ENCODE peak calls at places on chromosomes 3 and 15, in four cellular contexts. O is K562, D is HepG2, K is GM12878. I is an unnamed sample.

GRCh38 chr3:133152056-133152455 is 113.9 kb downstream of the TMEM108 start:
- DNase-seq in O (no peak), K (no peak), D (no peak), I (no peak)

GRCh38 chr3:185253645-185254410 is at the start of gene EHHADH:
- DNase-seq in O (peak), K (no peak), D (peak), I (peak)

GRCh38 chr15:89099968-89100367 is 11.7 kb downstream of the ABHD2 start:
- DNase-seq in D (no peak), K (no peak), O (no peak), I (no peak)

GRCh38 chr3:13301295-13301987 is 118.7 kb downstream of the NUP210 start:
- DNase-seq in K (peak), O (peak), D (peak), I (peak)

GRCh38 chr15:81012588-81012987 is 11.9 kb downstream of the TLNRD1 start:
- DNase-seq in D (no peak), K (no peak), O (no peak), I (no peak)

GRCh38 chr15:78620021-78620838 is 566 bp downstream of the CHRNA3 start:
- DNase-seq in O (no peak), K (no peak), D (no peak), I (peak)

GRCh38 chr3:126295407-126295939 is 61.7 kb downstream of the KLF15 start:
- DNase-seq in D (no peak), K (no peak), O (no peak), I (no peak)

GRCh38 chr15:42131826-42132806 is 24.3 kb downstream of the PLA2G4F start:
- DNase-seq in K (no peak), D (no peak), O (peak), I (no peak)

GRCh38 chr3:53079791-53080555 is 34.1 kb upstream of the SFMBT1 start:
- DNase-seq in K (no peak), D (no peak), O (no peak), I (no peak)

GRCh38 chr3:123027292-123028232 is at the start of gene SEMA5B:
- DNase-seq in K (no peak), O (peak), D (no peak), I (no peak)

GRCh38 chr3:14525685-14526631 is 14.2 kb downstream of the GRIP2 start:
- DNase-seq in O (no peak), K (no peak), D (no peak), I (no peak)

GRCh38 chr3:127547761-127548605 is 42.5 kb downstream of the TPRA1 start:
- DNase-seq in K (no peak), D (peak), O (peak), I (peak)

GRCh38 chr3:32457971-32458471 is 44.6 kb downstream of the CMTM6 start:
- DNase-seq in O (no peak), K (no peak), D (no peak), I (no peak)

GRCh38 chr15:29972051-29972450 is 110.7 kb upstream of the GOLGA8J start:
- DNase-seq in K (no peak), O (no peak), D (no peak), I (no peak)

GRCh38 chr3:100401674-100402036 is 316 bp downstream of the LNP1 start:
- DNase-seq in O (peak), K (no peak), D (no peak), I (no peak)

GRCh38 chr15:58474741-58475323 is 43.0 kb downstream of the LIPC start:
- DNase-seq in D (no peak), K (no peak), O (no peak), I (no peak)

GRCh38 chr15:58476525-58477162 is 44.9 kb downstream of the LIPC start:
- DNase-seq in O (no peak), D (peak), K (no peak), I (no peak)

GRCh38 chr15:58477228-58477627 is 45.4 kb downstream of the LIPC start:
- DNase-seq in K (no peak), D (no peak), O (no peak), I (no peak)

GRCh38 chr15:58473720-58474119 is 41.9 kb downstream of the LIPC start:
- DNase-seq in D (no peak), O (no peak), K (peak), I (no peak)

GRCh38 chr15:58475573-58476524 is 44.1 kb downstream of the LIPC start:
- DNase-seq in O (no peak), K (no peak), D (peak), I (no peak)
- TF ChIP-seq JUND in O (no peak), K (no peak), D (no peak), I (no peak)

GRCh38 chr3:66904816-66905543 is 93.1 kb upstream of the KBTBD8 start:
- DNase-seq in D (peak), O (no peak), K (no peak), I (no peak)
- TF ChIP-seq CBX5 in D (no peak), O (no peak), K (no peak), I (no peak)

DNA sequence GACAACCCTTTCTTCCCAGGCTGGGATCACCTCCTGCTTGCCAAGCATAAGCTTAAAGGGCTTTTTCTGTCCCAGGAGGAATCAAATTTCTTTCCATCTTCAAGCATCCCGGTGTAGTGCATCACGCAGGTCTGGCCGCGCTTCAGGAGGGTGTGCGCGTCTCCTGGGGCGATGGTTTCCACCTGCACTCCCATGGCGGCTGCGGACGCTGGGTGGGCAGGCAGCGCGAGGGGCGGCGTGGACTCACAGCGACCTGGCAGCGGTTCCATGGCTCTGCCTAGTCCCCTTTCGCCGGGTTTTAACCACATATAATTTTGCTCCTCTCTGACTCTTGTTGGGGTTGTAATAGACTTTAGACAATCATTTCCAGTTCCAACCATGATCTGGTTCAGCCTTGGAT is 10.6 kb upstream of the TM4SF4 start:
- DNase-seq in K (no peak), O (no peak), D (no peak), I (no peak)
- TF ChIP-seq ATF3 in K (no peak), O (no peak), D (no peak), I (no peak)

DNA sequence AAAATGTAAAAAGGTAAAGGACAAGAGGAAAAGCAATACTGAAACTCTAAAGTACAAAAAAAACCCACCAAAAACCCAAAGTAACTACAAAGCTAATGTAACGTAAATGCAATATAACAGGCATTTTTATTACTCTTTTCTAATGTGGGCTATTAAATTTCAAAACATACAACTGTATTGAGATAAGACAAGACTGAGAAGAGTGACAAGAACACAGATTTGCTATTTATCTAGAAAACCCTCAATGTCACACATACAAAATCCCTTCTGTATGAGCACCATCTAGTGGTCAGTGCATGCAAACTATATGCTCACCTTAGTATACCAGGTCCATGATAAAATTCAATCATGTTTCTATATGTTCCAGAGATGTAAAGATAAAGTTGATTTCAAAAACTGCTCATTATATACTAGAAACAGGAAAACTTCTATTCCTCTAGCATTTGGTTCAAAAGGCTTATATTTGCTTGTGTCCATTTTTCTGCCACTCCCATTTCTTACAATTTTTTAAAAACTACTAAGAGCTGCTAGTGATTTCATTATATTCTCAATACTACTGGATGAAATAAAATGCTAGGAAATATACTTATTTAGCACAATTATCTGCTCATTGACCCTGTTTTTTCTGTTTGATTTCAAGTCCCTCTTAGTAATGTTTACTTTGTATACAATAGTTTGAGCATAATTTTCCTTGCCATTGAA is 111.4 kb downstream of the DLG1 start:
- DNase-seq in D (peak), K (peak), O (peak), I (no peak)
- TF ChIP-seq JUND in D (no peak), K (no peak), O (no peak), I (no peak)

DNA sequence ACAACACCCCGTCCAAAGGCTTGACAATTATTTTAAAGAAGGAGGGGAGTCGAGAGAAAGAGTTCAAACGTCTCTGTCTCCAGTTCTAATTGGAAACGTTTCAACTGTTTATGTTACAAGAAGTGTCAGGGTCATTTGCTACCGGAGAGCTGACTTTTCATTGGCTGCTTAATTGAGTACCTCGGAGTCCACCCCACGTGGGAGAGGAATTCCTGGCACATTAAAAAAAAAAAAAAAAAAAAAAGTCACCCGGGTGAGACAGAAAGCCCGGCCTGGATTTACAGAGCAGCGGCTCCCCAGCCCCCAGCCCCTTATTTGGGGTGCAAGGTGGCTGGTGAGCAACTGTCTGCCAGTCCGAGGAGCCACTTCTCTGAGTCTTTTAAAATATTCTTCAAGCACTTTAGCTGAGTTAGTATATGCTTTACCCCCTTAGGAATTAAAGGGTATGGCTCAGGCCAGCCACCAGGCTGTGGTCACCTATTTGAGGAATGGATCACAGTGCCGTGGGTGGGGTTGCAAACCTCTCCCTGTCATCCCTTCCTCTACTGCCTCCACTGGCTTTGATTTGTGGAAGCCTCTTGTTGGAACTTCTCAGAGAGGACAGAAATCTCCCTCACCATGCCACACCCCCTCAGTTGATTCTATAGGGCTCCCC is 3.9 kb upstream of the TLE3 start:
- DNase-seq in O (peak), K (no peak), D (peak), I (peak)
- TF ChIP-seq CBX5 in O (no peak), K (no peak), D (no peak), I (no peak)

GRCh38 chr3:179655236-179655635 is 2.4 kb downstream of the USP13 start:
- DNase-seq in K (no peak), O (no peak), D (no peak), I (no peak)

GRCh38 chr3:179652467-179653105 is at the start of gene USP13:
- DNase-seq in O (peak), D (peak), K (no peak), I (peak)

GRCh38 chr3:179651687-179652466 is 963 bp upstream of the USP13 start:
- DNase-seq in D (no peak), O (no peak), K (no peak), I (no peak)

GRCh38 chr3:179653106-179653776 is 401 bp downstream of the USP13 start:
- DNase-seq in O (peak), K (no peak), D (peak), I (no peak)

GRCh38 chr3:179653777-179654117 is 907 bp downstream of the USP13 start:
- DNase-seq in D (no peak), K (no peak), O (no peak), I (no peak)
- TF ChIP-seq ATF3 in D (no peak), K (no peak), O (no peak), I (no peak)

GRCh38 chr3:73493543-73494314 is 131.0 kb downstream of the PDZRN3 start:
- DNase-seq in K (no peak), D (no peak), O (no peak), I (no peak)
- TF ChIP-seq JUND in K (no peak), D (no peak), O (no peak), I (no peak)

DNA sequence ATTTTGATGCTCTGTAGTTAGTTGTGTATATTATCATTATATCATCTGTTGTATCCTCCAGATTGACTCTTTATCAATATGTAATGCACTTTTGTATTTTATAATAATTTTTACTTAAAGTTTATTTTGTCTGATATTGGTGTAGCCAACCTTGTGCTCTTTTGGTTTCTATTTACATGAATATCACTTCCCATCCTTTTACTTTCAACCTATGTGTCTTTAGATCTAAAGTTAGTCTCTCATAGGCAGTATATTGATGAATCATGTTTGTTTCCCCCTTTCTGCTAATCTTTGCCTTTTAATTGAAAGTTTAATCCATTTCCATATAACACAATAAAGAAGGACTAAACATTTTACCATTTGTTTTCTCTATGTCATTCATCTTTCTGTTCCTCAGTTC is 28.1 kb upstream of the CD200R1L start:
- DNase-seq in O (no peak), D (no peak), K (no peak), I (no peak)
- TF ChIP-seq CBX5 in O (no peak), D (no peak), K (no peak), I (no peak)

GRCh38 chr3:187567026-187567425 is 103.2 kb downstream of the SST start:
- DNase-seq in K (no peak), D (no peak), O (no peak), I (no peak)
- TF ChIP-seq ATF3 in K (no peak), D (no peak), O (no peak), I (no peak)

GRCh38 chr3:4996771-4997291 is 17.6 kb downstream of the BHLHE40 start:
- DNase-seq in O (no peak), D (no peak), K (no peak), I (no peak)

GRCh38 chr3:4995500-4996053 is 16.3 kb downstream of the BHLHE40 start:
- DNase-seq in K (no peak), O (no peak), D (no peak), I (no peak)

GRCh38 chr3:4994823-4995499 is 15.7 kb downstream of the BHLHE40 start:
- DNase-seq in D (peak), O (peak), K (no peak), I (no peak)

GRCh38 chr3:4997946-4998345 is 18.7 kb downstream of the BHLHE40 start:
- DNase-seq in D (no peak), K (no peak), O (no peak), I (no peak)

DNA sequence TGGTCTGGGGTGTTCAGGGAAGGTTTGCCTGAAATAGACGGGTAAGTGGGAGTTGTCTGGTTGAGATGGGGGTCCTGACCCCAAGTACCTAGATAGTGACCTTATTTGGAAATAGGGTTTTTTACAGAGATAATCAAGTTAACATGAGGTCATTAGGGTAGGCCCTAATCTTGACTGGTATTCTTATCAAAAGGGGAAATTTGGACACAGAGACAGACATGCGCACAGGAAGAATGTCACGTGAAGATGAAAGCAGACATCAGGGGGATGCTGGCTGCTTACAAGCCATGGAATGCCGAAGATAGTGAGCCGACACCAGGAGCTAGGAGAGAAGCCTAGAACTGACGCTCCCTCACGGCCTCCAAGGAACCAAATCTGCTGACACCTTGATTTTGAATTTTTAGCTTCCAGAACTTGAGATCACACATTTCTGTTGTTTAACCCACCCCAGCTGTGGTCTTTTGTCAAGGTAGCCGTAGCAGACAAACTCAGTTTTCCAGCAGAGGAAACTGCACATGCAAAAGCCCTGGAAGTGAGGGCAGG is 17.1 kb downstream of the BHLHE40 start:
- DNase-seq in D (no peak), K (no peak), O (no peak), I (peak)
- TF ChIP-seq JUND in D (no peak), K (no peak), O (no peak), I (no peak)